ENCODE peak calls at places on chromosomes 5 and 9, in nine cellular contexts. Y, M, O, H, J, A, B, X and P are unnamed samples.

GRCh38 chr9:17793713-17794622 is 215.1 kb downstream of the SH3GL2 start:
- DNase-seq in B (peak; percentile 40), H (no peak), A (no peak), Y (no peak), M (no peak), O (peak; percentile 66), J (no peak), X (no peak), P (peak; percentile 16)

GRCh38 chr9:22446589-22446949 is at the start of gene DMRTA1:
- DNase-seq in X (no peak), J (peak; percentile 91), B (no peak), A (no peak), O (peak; percentile 74), Y (peak; percentile 59), M (peak; percentile 85), H (peak; percentile 20), P (no peak)

GRCh38 chr5:81606150-81606549 is 144.7 kb downstream of the SSBP2 start:
- DNase-seq in O (no peak), H (no peak), A (no peak), B (peak; percentile 9), M (no peak), X (no peak), J (no peak), Y (no peak), P (no peak)

GRCh38 chr5:54703091-54703490 is 185.5 kb downstream of the SNX18 start:
- DNase-seq in B (no peak), Y (no peak), J (peak; percentile 73), X (no peak), H (no peak), O (peak; percentile 23), M (peak; percentile 63), A (no peak), P (no peak)

GRCh38 chr9:88529496-88529895 is 5.5 kb upstream of the NXNL2 start:
- DNase-seq in X (no peak), H (no peak), A (no peak), O (no peak), Y (no peak), B (no peak), J (no peak), M (no peak), P (no peak)

GRCh38 chr9:122376791-122377190 is 6.0 kb downstream of the PTGS1 start:
- DNase-seq in Y (no peak), M (no peak), B (no peak), X (no peak), A (no peak), H (no peak), O (no peak), J (peak; percentile 40), P (no peak)

GRCh38 chr5:174387448-174387847 is 336.9 kb upstream of the MSX2 start:
- DNase-seq in A (no peak), Y (no peak), B (no peak), J (no peak), X (no peak), M (no peak), O (no peak), H (no peak), P (no peak)

GRCh38 chr5:178420424-178420823 is 169.8 kb downstream of the COL23A1 start:
- DNase-seq in J (no peak), M (no peak), B (no peak), H (no peak), O (no peak), X (no peak), A (no peak), Y (no peak), P (no peak)

GRCh38 chr5:44574626-44575025 is 185.4 kb upstream of the FGF10 start:
- DNase-seq in Y (no peak), H (no peak), X (no peak), A (no peak), M (no peak), O (no peak), J (no peak), B (peak; percentile 65), P (no peak)

GRCh38 chr5:125160787-125161502 is 414.5 kb upstream of the ZNF608 start:
- DNase-seq in H (no peak), J (no peak), X (no peak), A (no peak), M (no peak), B (no peak), O (no peak), Y (no peak), P (no peak)

GRCh38 chr9:26228273-26228672 is 550.0 kb upstream of the TUSC1 start:
- DNase-seq in Y (no peak), M (no peak), H (no peak), X (no peak), J (no peak), O (no peak), A (no peak), B (no peak), P (no peak)

GRCh38 chr5:176542596-176543427 is 5.6 kb upstream of the RNF44 start:
- DNase-seq in H (no peak), J (no peak), A (no peak), M (no peak), O (peak; percentile 39), X (no peak), Y (no peak), B (peak; percentile 72), P (peak; percentile 59)
- TF ChIP-seq POLR2A in H (no peak), J (peak; percentile 2), A (no peak), M (no peak), O (no peak), X (no peak), Y (no peak), B (no peak), P (no peak)

DNA sequence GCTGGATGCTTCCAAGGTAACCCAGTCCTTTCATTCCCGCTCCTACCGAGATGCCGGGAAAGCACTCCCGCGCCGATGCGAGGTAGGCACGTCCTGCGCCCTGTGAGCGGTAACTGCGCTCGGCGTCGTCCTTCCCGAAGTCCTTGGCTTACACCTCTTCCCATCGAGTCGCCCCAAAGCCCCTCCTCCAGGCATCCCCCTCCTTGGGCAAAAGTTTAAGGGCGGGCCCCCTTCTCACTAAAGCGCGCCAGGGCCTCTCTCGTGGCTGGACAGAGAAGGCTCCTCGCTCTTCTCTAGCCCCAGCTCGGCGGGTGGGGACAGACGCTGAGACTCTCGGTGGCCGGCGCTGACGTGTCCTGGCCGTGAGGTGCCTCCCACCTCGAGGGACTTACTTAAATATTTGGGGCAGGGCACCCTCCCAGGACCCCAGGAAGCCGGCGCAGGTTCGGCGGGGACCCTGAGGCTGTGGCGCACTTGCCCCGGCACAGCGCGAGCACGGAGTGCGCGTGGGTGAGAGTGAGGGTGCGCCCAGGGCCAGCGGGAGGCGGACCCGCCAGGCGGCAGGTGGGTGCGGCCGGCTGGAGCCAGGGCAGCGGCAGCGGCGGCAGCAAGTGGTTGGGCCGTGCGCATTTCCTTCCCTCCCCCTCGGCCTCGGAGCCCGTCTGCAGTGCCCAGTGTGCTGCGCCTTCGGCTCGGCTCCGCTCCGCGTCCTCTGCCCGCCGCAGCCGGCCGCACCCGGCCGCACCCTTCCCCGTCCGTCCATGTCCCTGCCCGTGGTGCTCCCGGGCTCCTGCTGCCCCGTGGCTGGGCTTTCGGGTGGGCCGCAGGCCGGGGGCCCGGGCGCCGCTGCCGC is at the start of gene ENTREP1:
- DNase-seq in B (no peak), J (peak; percentile 78), X (no peak), A (no peak), M (peak; percentile 43), H (no peak), O (peak; percentile 51), Y (peak; percentile 80), P (peak; percentile 70)
- TF ChIP-seq POLR2A in B (no peak), J (no peak), X (no peak), A (no peak), M (no peak), H (no peak), O (no peak), Y (no peak), P (no peak)

GRCh38 chr5:148383564-148384388 is at the start of gene FBXO38:
- DNase-seq in H (peak; percentile 98), O (peak; percentile 97), J (peak; percentile 98), Y (peak; percentile 96), B (peak; percentile 97), A (peak; percentile 84), M (peak; percentile 97), X (peak; percentile 75), P (peak; percentile 97)
- TF ChIP-seq POLR2A in H (peak; percentile 86), O (peak; percentile 63), J (peak; percentile 61), Y (peak; percentile 83), B (peak; percentile 78), A (no peak), M (peak; percentile 57), X (peak; percentile 84), P (peak; percentile 89)

GRCh38 chr5:169893586-169893985 is 86.7 kb downstream of the INSYN2B start:
- DNase-seq in B (no peak), H (no peak), A (no peak), O (no peak), J (no peak), X (no peak), M (no peak), Y (no peak), P (no peak)
- TF ChIP-seq POLR2A in B (no peak), H (no peak), A (no peak), O (no peak), J (no peak), X (no peak), M (no peak), Y (no peak), P (no peak)

GRCh38 chr5:109409844-109410388 is at the start of gene PJA2:
- DNase-seq in Y (peak; percentile 98), J (peak; percentile 100), M (peak; percentile 99), O (peak; percentile 100), H (peak; percentile 99), X (peak; percentile 66), A (peak; percentile 98), B (peak; percentile 99), P (peak; percentile 98)
- TF ChIP-seq POLR2A in Y (peak; percentile 90), J (peak; percentile 80), M (peak; percentile 89), O (peak; percentile 26), H (peak; percentile 67), X (no peak), A (no peak), B (peak; percentile 29), P (peak; percentile 41)

GRCh38 chr9:6645153-6646027 is at the start of gene GLDC:
- DNase-seq in M (peak; percentile 17), Y (peak; percentile 71), A (no peak), O (peak; percentile 91), B (no peak), J (no peak), X (peak; percentile 85), H (peak; percentile 34), P (peak; percentile 22)
- TF ChIP-seq POLR2A in M (no peak), Y (no peak), A (no peak), O (peak; percentile 87), B (no peak), J (no peak), X (no peak), H (no peak), P (no peak)